ENCODE peak calls at places on chromosomes 2 and 18, in five cellular contexts. V, C, X, E and M are unnamed samples.

GRCh38 chr18:79242246-79242645 is 153.5 kb upstream of the NFATC1 start:
- DNase-seq in E (peak; percentile 30), V (no peak), X (no peak), C (peak; percentile 24), M (no peak)

GRCh38 chr2:142877265-142877756 is at the start of gene KYNU:
- DNase-seq in E (no peak), C (no peak), X (no peak), V (no peak), M (no peak)

GRCh38 chr2:45045706-45046105 is 36.5 kb upstream of the SIX2 start:
- DNase-seq in V (no peak), E (no peak), C (peak; percentile 19), X (no peak), M (no peak)

GRCh38 chr2:69169990-69170389 is 157.0 kb downstream of the ANTXR1 start:
- DNase-seq in X (no peak), C (peak; percentile 87), E (peak; percentile 85), V (no peak), M (peak; percentile 42)

GRCh38 chr2:123566291-123566946 is 458.7 kb upstream of the CNTNAP5 start:
- DNase-seq in E (no peak), C (no peak), V (no peak), X (no peak), M (no peak)

GRCh38 chr2:217398860-217399259 is 539.0 kb upstream of the TNP1 start:
- DNase-seq in X (no peak), V (no peak), C (no peak), E (no peak), M (no peak)

GRCh38 chr2:142306126-142306525 is 175.3 kb upstream of the LRP1B start:
- DNase-seq in C (peak; percentile 75), E (peak; percentile 63), X (no peak), V (no peak), M (no peak)

GRCh38 chr2:177303939-177304338 is 39.4 kb upstream of the NFE2L2 start:
- DNase-seq in E (no peak), C (no peak), V (no peak), X (no peak), M (no peak)

GRCh38 chr2:150126143-150126725 is 361.2 kb downstream of the RND3 start:
- DNase-seq in X (no peak), E (no peak), V (peak; percentile 3), C (peak; percentile 46), M (no peak)

GRCh38 chr2:130786076-130786475 is 30.7 kb downstream of the AMER3 start:
- DNase-seq in E (no peak), C (no peak), X (no peak), V (no peak), M (no peak)

GRCh38 chr2:188984680-188985079 is 10.5 kb downstream of the COL3A1 start:
- DNase-seq in C (peak; percentile 97), E (peak; percentile 96), V (no peak), X (no peak), M (peak; percentile 95)

GRCh38 chr2:160363961-160364733 is 129.5 kb downstream of the RBMS1 start:
- DNase-seq in E (no peak), X (no peak), V (no peak), C (no peak), M (no peak)

GRCh38 chr2:59217360-59217759 is 976.2 kb upstream of the FANCL start:
- DNase-seq in C (no peak), E (no peak), X (no peak), V (no peak), M (no peak)

GRCh38 chr2:158722266-158723105 is 72.6 kb upstream of the DAPL1 start:
- DNase-seq in X (no peak), V (no peak), E (no peak), C (no peak), M (no peak)

GRCh38 chr2:24621779-24622538 is 130.9 kb downstream of the NCOA1 start:
- DNase-seq in X (no peak), V (no peak), E (no peak), C (no peak), M (no peak)

GRCh38 chr18:11009869-11010268 is 139.5 kb downstream of the PIEZO2 start:
- DNase-seq in E (no peak), V (no peak), C (no peak), X (no peak), M (no peak)

GRCh38 chr2:71688530-71688929 is 235.2 kb downstream of the DYSF start:
- DNase-seq in X (no peak), C (no peak), V (no peak), E (no peak), M (no peak)

GRCh38 chr2:69017080-69017479 is 4.1 kb downstream of the ANTXR1 start:
- DNase-seq in E (peak; percentile 71), C (peak; percentile 80), V (no peak), X (no peak), M (peak; percentile 62)

GRCh38 chr18:5294113-5294617 is 1.4 kb downstream of the ZBTB14 start:
- DNase-seq in V (no peak), C (peak; percentile 5), X (peak; percentile 47), E (no peak), M (peak; percentile 8)

GRCh38 chr2:152098033-152098797 is 629 bp downstream of the CACNB4 start:
- DNase-seq in E (no peak), X (no peak), C (no peak), V (peak; percentile 36), M (no peak)

GRCh38 chr18:33749831-33750230 is 171.8 kb downstream of the ASXL3 start:
- DNase-seq in C (no peak), X (no peak), V (peak; percentile 28), E (no peak), M (no peak)

GRCh38 chr2:27762951-27763906 is 8.3 kb upstream of the MRPL33 start:
- DNase-seq in X (no peak), V (no peak), C (peak; percentile 61), E (peak; percentile 66), M (peak; percentile 78)

GRCh38 chr2:28736034-28736433 is 15.6 kb upstream of the PPP1CB start:
- DNase-seq in V (no peak), E (no peak), C (peak; percentile 28), X (no peak), M (peak; percentile 61)

GRCh38 chr2:214185546-214185945 is 225.3 kb upstream of the VWC2L start:
- DNase-seq in E (no peak), X (no peak), V (no peak), C (no peak), M (no peak)

GRCh38 chr2:109481196-109481555 is 132.6 kb downstream of the SEPTIN10 start:
- DNase-seq in X (no peak), V (no peak), E (peak; percentile 25), C (peak; percentile 32), M (no peak)

GRCh38 chr18:64115906-64116305 is 33.0 kb downstream of the LINC00305 start:
- DNase-seq in V (no peak), X (no peak), E (no peak), C (no peak), M (no peak)

GRCh38 chr2:182668671-182669070 is 47.4 kb upstream of the DNAJC10 start:
- DNase-seq in E (peak; percentile 87), V (no peak), C (peak; percentile 87), X (no peak), M (no peak)

GRCh38 chr18:56314396-56314795 is 324.0 kb downstream of the TXNL1 start:
- DNase-seq in X (no peak), C (peak; percentile 15), V (no peak), E (no peak), M (peak; percentile 45)

GRCh38 chr2:8403871-8404270 is 278.0 kb upstream of the ID2 start:
- DNase-seq in V (no peak), E (no peak), X (no peak), C (no peak), M (no peak)

GRCh38 chr2:162328424-162329157 is 10.1 kb upstream of the IFIH1 start:
- DNase-seq in V (no peak), X (no peak), E (no peak), C (no peak), M (no peak)

GRCh38 chr2:162330881-162331280 is 12.4 kb upstream of the IFIH1 start:
- DNase-seq in V (no peak), C (no peak), X (no peak), E (no peak), M (no peak)

GRCh38 chr2:162333968-162334367 is 10.0 kb upstream of the GCA start:
- DNase-seq in C (no peak), V (no peak), E (no peak), X (peak; percentile 62), M (peak; percentile 13)
- TF ChIP-seq CTCF in C (peak; percentile 21), V (peak; percentile 67), E (peak; percentile 22), X (peak; percentile 61), M (peak; percentile 57)

DNA sequence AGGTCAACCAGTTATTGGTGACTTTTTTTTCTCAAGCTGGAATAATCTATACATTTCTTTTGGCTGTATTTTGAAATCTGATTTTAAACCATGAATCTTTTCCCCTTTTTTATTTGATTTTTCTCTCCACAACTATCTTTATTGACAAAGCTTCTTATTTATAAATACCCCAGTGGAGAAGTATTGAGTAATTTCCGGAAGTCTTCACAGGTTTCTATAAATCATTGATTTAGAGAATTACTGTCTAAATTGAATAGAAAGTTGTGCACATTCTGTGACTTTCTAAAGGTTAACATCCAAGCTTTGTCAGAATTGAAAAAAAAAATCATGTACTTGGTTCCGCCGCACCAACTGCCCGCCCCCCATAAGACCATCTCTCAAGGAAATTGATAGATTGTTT is 39.8 kb downstream of the XRCC5 start:
- DNase-seq in V (no peak), C (no peak), X (no peak), E (no peak), M (no peak)
- H3K4me3 ChIP-seq in V (no peak overlapping the region), C (no peak overlapping the region), X (no peak overlapping the region), E (no peak overlapping the region), M (no peak overlapping the region)

GRCh38 chr2:538646-539045 is 138.6 kb downstream of the TMEM18 start:
- DNase-seq in V (no peak), E (no peak), X (no peak), C (no peak), M (no peak)

GRCh38 chr2:529852-530251 is 147.4 kb downstream of the TMEM18 start:
- DNase-seq in C (no peak), E (no peak), X (no peak), V (no peak), M (no peak)

GRCh38 chr2:529425-529824 is 147.8 kb downstream of the TMEM18 start:
- DNase-seq in V (no peak), C (no peak), X (no peak), E (no peak), M (no peak)

GRCh38 chr2:535222-535621 is 142.0 kb downstream of the TMEM18 start:
- DNase-seq in C (no peak), X (no peak), V (no peak), E (no peak), M (no peak)
- TF ChIP-seq CTCF in C (no peak), X (no peak), V (no peak), E (peak; percentile 20), M (no peak)

GRCh38 chr2:202249864-202250263 is 11.5 kb upstream of the SUMO1 start:
- DNase-seq in E (peak; percentile 2), C (peak; percentile 19), V (no peak), X (no peak), M (no peak)
- H3K4me3 ChIP-seq in E (no peak overlapping the region), C (no peak overlapping the region), V (no peak overlapping the region), X (no peak overlapping the region), M (no peak overlapping the region)